ENCODE peak calls at places on chromosomes 4 and X, in four cellular contexts. K, P, V and T are unnamed samples.

GRCh38 chr4:4848540-4848939 is 10.9 kb upstream of the MSX1 start:
- DNase-seq in K (no peak), P (no peak), V (no peak), T (no peak)

GRCh38 chr4:7537853-7538252 is 103.1 kb upstream of the PSAPL1 start:
- DNase-seq in K (no peak), P (no peak), V (no peak), T (no peak)

GRCh38 chr4:17962171-17962570 is 59.4 kb downstream of the LCORL start:
- DNase-seq in K (peak), P (no peak), V (no peak), T (no peak)

GRCh38 chr4:41560112-41560511 is 22.2 kb downstream of the LIMCH1 start:
- DNase-seq in K (no peak), P (no peak), V (no peak), T (no peak)

GRCh38 chr4:4430492-4431195 is 43.7 kb downstream of the NSG1 start:
- DNase-seq in K (peak), P (peak), V (peak), T (peak)

GRCh38 chr4:122476126-122476525 is 19.6 kb upstream of the IL2 start:
- DNase-seq in K (no peak), P (no peak), V (no peak), T (no peak)

GRCh38 chrX:44267116-44267515 is 76.4 kb downstream of the EFHC2 start:
- DNase-seq in K (no peak), P (no peak), V (no peak), T (no peak)

GRCh38 chrX:129717902-129718301 is 20.9 kb upstream of the XPNPEP2 start:
- DNase-seq in K (peak), P (no peak), V (no peak), T (no peak)

GRCh38 chr4:33924239-33924638 is 2320.1 kb downstream of the ARAP2 start:
- DNase-seq in K (peak), P (peak), V (no peak), T (no peak)

GRCh38 chr4:5409237-5409636 is 299.1 kb downstream of the EVC2 start:
- DNase-seq in K (peak), P (peak), V (no peak), T (no peak)